ENCODE peak calls at places on chromosomes 4 and X, in five cellular contexts. E is T-cell, N is ELF-1, T is LoVo, D is RPMI8226. J is an unnamed sample.

GRCh38 chr4:76550966-76551780 is 116.1 kb downstream of the SHROOM3 start:
- DNase-seq in E (no peak), N (no peak), T (no peak), D (no peak), J (peak; percentile 74)

GRCh38 chr4:111689214-111689613 is 456.0 kb upstream of the FAM241A start:
- DNase-seq in E (no peak), N (no peak), T (no peak), D (no peak), J (peak; percentile 3)

GRCh38 chrX:12819231-12819630 is 28.0 kb downstream of the PRPS2 start:
- DNase-seq in E (no peak), N (no peak), T (no peak), D (no peak), J (peak; percentile 4)

GRCh38 chrX:8179653-8180052 is 8.6 kb upstream of the VCX2 start:
- DNase-seq in E (no peak), N (no peak), T (no peak), D (no peak), J (no peak)

GRCh38 chr4:56134272-56134671 is 185.5 kb downstream of the CEP135 start:
- DNase-seq in E (no peak), N (peak; percentile 11), T (no peak), D (no peak), J (peak; percentile 13)

GRCh38 chrX:43436497-43436896 is 219.6 kb upstream of the MAOA start:
- DNase-seq in E (no peak), N (no peak), T (no peak), D (no peak), J (no peak)

GRCh38 chr4:140884431-140885058 is 128.4 kb upstream of the TBC1D9 start:
- DNase-seq in E (no peak), N (peak; percentile 84), T (peak; percentile 59), D (peak; percentile 69), J (peak; percentile 60)

GRCh38 chr4:164439037-164439436 is 314.9 kb upstream of the SMIM31 start:
- DNase-seq in E (no peak), N (no peak), T (no peak), D (no peak), J (no peak)

GRCh38 chr4:165518024-165518616 is 139.3 kb downstream of the CPE start:
- DNase-seq in E (no peak), N (no peak), T (no peak), D (no peak), J (no peak)

GRCh38 chr4:119490335-119490734 is 138.3 kb downstream of the PDE5A start:
- DNase-seq in E (no peak), N (peak; percentile 37), T (no peak), D (no peak), J (no peak)

GRCh38 chr4:15507679-15508078 is 38.0 kb downstream of the CC2D2A start:
- DNase-seq in E (no peak), N (no peak), T (no peak), D (no peak), J (no peak)

GRCh38 chrX:100829730-100830129 is 9.5 kb downstream of the CSTF2 start:
- DNase-seq in E (no peak), N (no peak), T (no peak), D (no peak), J (no peak)

GRCh38 chr4:76219299-76220055 is 5.9 kb upstream of the SCARB2 start:
- DNase-seq in E (no peak), N (no peak), T (no peak), D (no peak), J (no peak)

J was measured in Calu3.